ENCODE peak calls at places on chromosomes 1 and 21, in five cellular contexts. O is H1, D is HepG2, A is K562, V is GM12878. K is an unnamed sample.

GRCh38 chr1:14441302-14441741 is 157.2 kb upstream of the KAZN start:
- DNase-seq in V (no peak), O (no peak), D (no peak), A (no peak), K (no peak)

GRCh38 chr1:163063131-163064059 is 5.8 kb upstream of the RGS4 start:
- DNase-seq in D (no peak), O (no peak), V (no peak), A (no peak), K (no peak)

GRCh38 chr1:78143152-78143551 is 97.4 kb downstream of the GIPC2 start:
- DNase-seq in O (no peak), V (peak), D (no peak), A (no peak), K (no peak)

GRCh38 chr1:236603896-236604217 is 459 bp downstream of the HEATR1 start:
- DNase-seq in V (no peak), O (no peak), A (peak), D (no peak), K (no peak)

GRCh38 chr1:203052556-203053059 is 26.3 kb downstream of the PPFIA4 start:
- DNase-seq in V (no peak), O (no peak), D (no peak), A (no peak), K (no peak)

GRCh38 chr1:213089924-213090677 is 39.1 kb downstream of the RPS6KC1 start:
- DNase-seq in V (no peak), D (no peak), A (no peak), O (no peak), K (no peak)

GRCh38 chr1:75472971-75473603 is 137.8 kb downstream of the SLC44A5 start:
- DNase-seq in A (peak), O (no peak), V (no peak), D (no peak), K (no peak)

GRCh38 chr1:23558140-23558871 is 995 bp downstream of the ID3 start:
- DNase-seq in A (peak), O (no peak), D (peak), V (no peak), K (peak)

GRCh38 chr1:41371630-41372599 is 10.7 kb downstream of the FOXO6 start:
- DNase-seq in A (no peak), O (peak), D (peak), V (no peak), K (peak)

GRCh38 chr1:209879539-209879938 is 51.8 kb downstream of the UTP25 start:
- DNase-seq in O (no peak), A (no peak), V (no peak), D (peak), K (no peak)

GRCh38 chr1:72419229-72419628 is 136.9 kb upstream of the NEGR1 start:
- DNase-seq in O (no peak), D (no peak), V (no peak), A (no peak), K (no peak)

GRCh38 chr1:115782571-115783281 is 14.2 kb upstream of the CASQ2 start:
- DNase-seq in D (no peak), V (no peak), A (no peak), O (no peak), K (no peak)

GRCh38 chr1:184622136-184622823 is 132.4 kb downstream of the EDEM3 start:
- DNase-seq in A (no peak), O (no peak), D (no peak), V (no peak), K (no peak)

GRCh38 chr1:183277821-183278735 is 92.0 kb downstream of the LAMC2 start:
- DNase-seq in O (no peak), A (no peak), V (no peak), D (no peak), K (no peak)

GRCh38 chr1:200526709-200527612 is 93.6 kb downstream of the KIF14 start:
- DNase-seq in O (no peak), V (no peak), D (no peak), A (no peak), K (no peak)

GRCh38 chr1:36203554-36204346 is 20.5 kb upstream of the THRAP3 start:
- DNase-seq in V (no peak), O (no peak), D (no peak), A (no peak), K (no peak)

GRCh38 chr1:70666381-70667140 is 255.5 kb downstream of the CTH start:
- DNase-seq in O (no peak), D (peak), A (peak), V (no peak), K (no peak)

GRCh38 chr1:169186106-169186505 is 79.6 kb downstream of the ATP1B1 start:
- DNase-seq in V (no peak), D (no peak), A (no peak), O (no peak), K (no peak)

GRCh38 chr1:12477936-12478611 is 139.9 kb downstream of the DHRS3 start:
- DNase-seq in O (no peak), A (peak), V (no peak), D (peak), K (no peak)

GRCh38 chr21:36479415-36480402 is at the start of gene CLDN14:
- DNase-seq in D (peak), O (no peak), V (no peak), A (no peak), K (no peak)

GRCh38 chr1:116988908-116989307 is 12.7 kb upstream of the CD101 start:
- DNase-seq in V (no peak), D (no peak), A (no peak), O (no peak), K (no peak)

GRCh38 chr1:25568090-25568833 is 24.9 kb downstream of the LDLRAP1 start:
- DNase-seq in A (no peak), D (no peak), V (no peak), O (peak), K (peak)

GRCh38 chr1:100219457-100219856 is 30.2 kb downstream of the DBT start:
- DNase-seq in O (no peak), A (no peak), V (no peak), D (no peak), K (no peak)

GRCh38 chr1:21012937-21013336 is 163.8 kb downstream of the EIF4G3 start:
- DNase-seq in O (no peak), A (no peak), D (no peak), V (no peak), K (no peak)

GRCh38 chr1:112285808-112286207 is 110.2 kb upstream of the CTTNBP2NL start:
- DNase-seq in V (no peak), O (no peak), D (no peak), A (no peak), K (no peak)

GRCh38 chr1:117967472-117967871 is 37.9 kb downstream of the WDR3 start:
- DNase-seq in O (no peak), D (no peak), A (no peak), V (no peak), K (no peak)

GRCh38 chr1:175134500-175134899 is 58.1 kb downstream of the KIAA0040 start:
- DNase-seq in O (no peak), D (no peak), V (no peak), A (no peak), K (no peak)

GRCh38 chr21:44318489-44319285 is 18.8 kb downstream of the PFKL start:
- DNase-seq in V (no peak), O (no peak), A (no peak), D (no peak), K (no peak)

GRCh38 chr1:42979888-42980800 is 21.5 kb upstream of the SLC2A1 start:
- DNase-seq in A (no peak), V (no peak), O (no peak), D (peak), K (no peak)

GRCh38 chr1:153387785-153388184 is 3.1 kb downstream of the S100A8 start:
- DNase-seq in D (no peak), A (no peak), O (no peak), V (no peak), K (no peak)

GRCh38 chr21:46180778-46181391 is 3.4 kb downstream of the SPATC1L start:
- DNase-seq in D (no peak), O (no peak), V (no peak), A (no peak), K (no peak)

GRCh38 chr21:46180079-46180722 is 4.1 kb downstream of the SPATC1L start:
- DNase-seq in A (peak), V (no peak), O (no peak), D (no peak), K (no peak)

GRCh38 chr21:46181953-46182547 is 2.2 kb downstream of the SPATC1L start:
- DNase-seq in A (no peak), V (no peak), O (no peak), D (no peak), K (no peak)

GRCh38 chr21:46182548-46183336 is 1.5 kb downstream of the SPATC1L start:
- DNase-seq in O (no peak), A (peak), V (no peak), D (no peak), K (no peak)

DNA sequence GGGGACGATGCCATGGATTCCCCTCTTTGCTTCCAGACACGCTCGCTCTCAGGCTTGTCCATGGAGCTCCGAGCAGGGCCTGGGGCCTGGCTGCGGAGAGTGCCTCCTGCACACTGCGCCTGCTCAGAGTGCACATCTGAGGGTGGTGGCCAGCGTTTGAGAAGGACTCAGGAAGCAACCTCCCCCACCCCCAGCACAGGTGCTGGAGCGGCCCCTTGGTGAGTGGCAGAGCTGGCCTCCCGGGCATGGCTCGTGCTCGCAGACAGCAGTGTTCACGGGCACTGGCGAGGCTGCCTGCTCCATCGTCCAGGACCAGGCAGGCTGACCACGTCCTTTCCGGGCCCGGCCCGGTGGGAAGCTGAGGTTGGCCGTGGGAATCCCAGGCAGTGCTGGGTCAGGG is 2.8 kb downstream of the SPATC1L start:
- DNase-seq in D (no peak), V (no peak), A (peak), O (no peak), K (no peak)
- TF ChIP-seq ATF2 in D (no peak), V (no peak), A (no peak), O (no peak), K (no peak)

GRCh38 chr1:66929999-66930822 is 5.4 kb downstream of the MIER1 start:
- DNase-seq in A (peak), V (peak), O (peak), D (peak), K (peak)
- TF ChIP-seq CTCF in A (peak), V (peak), O (peak), D (peak), K (no peak)

GRCh38 chr1:57007948-57008347 is 42.1 kb upstream of the C8B start:
- DNase-seq in A (no peak), D (no peak), O (no peak), V (no peak), K (no peak)
- TF ChIP-seq ATF2 in A (no peak), D (no peak), O (no peak), V (no peak), K (no peak)

DNA sequence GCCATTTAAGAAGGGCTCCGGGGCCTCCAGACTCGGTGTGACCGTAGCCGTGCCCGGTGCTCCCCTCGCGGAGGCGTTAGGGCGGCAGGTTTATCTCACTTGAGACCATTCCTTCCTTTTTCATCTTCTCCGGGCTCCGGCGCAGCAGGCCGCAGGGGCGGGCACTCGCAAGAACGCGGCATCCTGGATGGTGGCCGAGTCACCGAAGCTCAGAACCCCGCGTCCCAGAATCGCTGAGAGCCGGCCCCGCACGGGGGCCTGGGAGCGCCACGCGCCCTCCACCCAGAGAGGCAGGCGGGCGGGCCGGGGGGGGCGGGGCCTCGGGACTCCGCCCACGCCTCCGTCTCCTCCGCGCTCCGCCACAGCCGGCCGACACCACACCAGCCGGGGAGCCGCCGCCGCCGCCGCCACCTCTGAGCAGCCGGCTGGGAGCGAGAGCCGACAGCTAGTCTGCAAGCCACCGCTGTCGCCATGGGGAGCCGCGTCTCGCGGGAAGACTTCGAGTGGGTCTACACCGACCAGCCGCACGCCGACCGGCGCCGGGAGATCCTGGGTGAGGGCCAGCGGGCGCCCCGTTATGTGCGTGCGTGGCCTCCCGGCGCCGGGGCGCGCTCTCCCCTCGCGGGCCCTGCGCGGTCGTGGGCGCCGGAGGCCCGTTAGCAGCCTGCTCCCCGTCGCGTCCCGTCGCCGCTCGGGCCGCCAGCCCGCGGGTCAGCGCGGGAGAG is at the start of gene DEGS1:
- DNase-seq in V (no peak), O (peak), D (peak), A (peak), K (peak)
- TF ChIP-seq CTCF in V (no peak), O (no peak), D (no peak), A (peak), K (no peak)

GRCh38 chr1:119873166-119874025 is 22.9 kb downstream of the ADAM30 start:
- DNase-seq in V (no peak), O (no peak), D (no peak), A (peak), K (no peak)
- TF ChIP-seq ATF2 in V (no peak), O (no peak), D (no peak), A (no peak), K (no peak)

DNA sequence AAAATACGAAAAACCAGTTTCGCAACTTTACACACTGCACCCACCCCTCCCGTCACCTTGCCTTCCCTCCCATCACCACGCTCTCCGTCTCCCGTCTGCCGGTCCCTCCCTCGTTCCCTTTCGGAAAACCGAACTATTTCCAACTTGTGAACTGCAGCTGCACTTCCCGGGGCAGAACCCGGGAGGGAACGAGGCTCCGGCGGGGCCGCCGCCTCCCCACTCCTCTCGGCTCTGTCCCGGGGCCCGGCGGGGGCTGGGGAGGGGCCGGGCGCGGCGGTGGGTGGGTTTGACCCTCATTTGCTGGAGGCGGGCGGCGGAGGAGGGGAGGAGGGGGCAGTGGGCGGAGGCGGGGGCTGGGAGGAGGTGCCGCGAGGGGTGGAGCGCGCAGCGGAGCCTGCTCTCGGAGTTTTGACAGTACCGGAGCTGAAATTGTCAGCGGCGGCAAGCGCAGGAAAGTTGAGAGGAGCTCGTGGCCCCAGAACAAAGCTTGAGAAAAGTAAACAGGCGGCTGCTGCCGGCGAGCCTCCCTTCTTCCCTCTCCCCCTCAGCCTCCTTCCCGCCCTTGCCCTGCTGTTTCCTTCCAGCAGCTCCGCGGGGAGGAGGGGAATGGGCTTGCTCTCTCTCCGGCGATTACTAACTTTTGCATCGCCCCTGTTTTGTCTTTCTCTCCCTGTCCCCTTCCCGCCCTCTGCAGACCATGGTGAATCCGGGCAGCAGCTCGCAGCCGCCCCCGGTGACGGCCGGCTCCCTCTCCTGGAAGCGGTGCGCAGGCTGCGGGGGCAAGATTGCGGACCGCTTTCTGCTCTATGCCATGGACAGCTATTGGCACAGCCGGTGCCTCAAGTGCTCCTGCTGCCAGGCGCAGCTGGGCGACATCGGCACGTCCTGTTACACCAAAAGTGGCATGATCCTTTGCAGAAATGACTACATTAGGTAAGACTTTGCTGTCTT is 2.9 kb downstream of the LMO4 start:
- DNase-seq in V (no peak), O (peak), A (peak), D (peak), K (peak)
- TF ChIP-seq CTCF in V (peak), O (peak), A (no peak), D (peak), K (no peak)

DNA sequence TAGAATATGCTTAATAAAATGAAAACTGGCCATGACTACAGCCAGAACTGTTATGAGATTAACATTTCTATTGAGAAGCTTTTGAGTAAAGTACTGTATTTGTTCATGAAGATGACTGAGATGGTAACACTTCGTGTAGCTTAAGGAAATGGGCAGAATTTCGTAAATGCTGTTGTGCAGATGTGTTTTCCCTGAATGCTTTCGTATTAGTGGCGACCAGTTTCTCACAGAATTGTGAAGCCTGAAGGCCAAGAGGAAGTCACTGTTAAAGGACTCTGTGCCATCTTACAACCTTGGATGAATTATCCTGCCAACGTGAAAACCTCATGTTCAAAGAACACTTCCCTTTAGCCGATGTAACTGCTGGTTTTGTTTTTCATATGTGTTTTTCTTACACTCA is 163.9 kb downstream of the NEK7 start:
- DNase-seq in O (no peak), A (no peak), V (no peak), D (no peak), K (no peak)
- TF ChIP-seq ATF2 in O (no peak), A (no peak), V (no peak), D (no peak), K (no peak)

GRCh38 chr1:205343431-205344009 is 13.2 kb downstream of the KLHDC8A start:
- DNase-seq in O (no peak), D (no peak), V (no peak), A (no peak), K (peak)
- TF ChIP-seq CTCF in O (peak), D (no peak), V (no peak), A (peak), K (peak)

K was measured in WTC11.